ENCODE peak calls at places on chromosomes 5 and 9, in four cellular contexts. One of them, this sample, is unnamed.

GRCh38 chr9:108536836-108537601 is 318.8 kb downstream of the ACTL7B start:
- DNase-seq in NCI-H2029: no peak
- DNase-seq in IMR-90: peak; percentile 18
- DNase-seq in Ammon's horn: no peak
- DNase-seq in this sample: no peak

GRCh38 chr5:143213231-143213850 is 190.1 kb downstream of the NR3C1 start:
- DNase-seq in NCI-H2029: no peak
- DNase-seq in IMR-90: peak; percentile 54
- DNase-seq in Ammon's horn: no peak
- DNase-seq in this sample: no peak

GRCh38 chr5:141965071-141965470 is 3.8 kb upstream of the RNF14 start:
- DNase-seq in NCI-H2029: no peak
- DNase-seq in IMR-90: no peak
- DNase-seq in Ammon's horn: no peak
- DNase-seq in this sample: no peak

GRCh38 chr9:73743826-73744225 is 592.2 kb downstream of the ANXA1 start:
- DNase-seq in NCI-H2029: no peak
- DNase-seq in IMR-90: no peak
- DNase-seq in Ammon's horn: no peak
- DNase-seq in this sample: no peak

GRCh38 chr5:141319202-141319601 is 1.4 kb downstream of the TAF7 start:
- DNase-seq in NCI-H2029: no peak
- DNase-seq in IMR-90: no peak
- DNase-seq in Ammon's horn: no peak
- DNase-seq in this sample: no peak

GRCh38 chr5:166373817-166374216 is 1917.6 kb upstream of the WWC1 start:
- DNase-seq in NCI-H2029: no peak
- DNase-seq in IMR-90: no peak
- DNase-seq in Ammon's horn: no peak
- DNase-seq in this sample: no peak

GRCh38 chr9:34992376-34992951 is 2.9 kb downstream of the DNAJB5 start:
- DNase-seq in NCI-H2029: no peak
- DNase-seq in IMR-90: peak; percentile 94
- DNase-seq in Ammon's horn: peak; percentile 40
- DNase-seq in this sample: no peak

GRCh38 chr9:115891929-115892328 is 261.7 kb upstream of the PAPPA start:
- DNase-seq in NCI-H2029: no peak
- DNase-seq in IMR-90: peak; percentile 86
- DNase-seq in Ammon's horn: no peak
- DNase-seq in this sample: no peak

GRCh38 chr5:159902444-159903121 is 13.7 kb upstream of the ADRA1B start:
- DNase-seq in NCI-H2029: no peak
- DNase-seq in IMR-90: peak; percentile 46
- DNase-seq in Ammon's horn: no peak
- DNase-seq in this sample: no peak

GRCh38 chr5:133147411-133147810 is 95.6 kb downstream of the HSPA4 start:
- DNase-seq in NCI-H2029: no peak
- DNase-seq in IMR-90: no peak
- DNase-seq in Ammon's horn: peak; percentile 42
- DNase-seq in this sample: no peak

GRCh38 chr5:170302729-170303501 is 5.3 kb upstream of the LCP2 start:
- DNase-seq in NCI-H2029: no peak
- DNase-seq in IMR-90: no peak
- DNase-seq in Ammon's horn: peak; percentile 64
- DNase-seq in this sample: no peak

GRCh38 chr9:21450733-21451394 is 10.6 kb downstream of the IFNA1 start:
- DNase-seq in NCI-H2029: no peak
- DNase-seq in IMR-90: peak; percentile 55
- DNase-seq in Ammon's horn: no peak
- DNase-seq in this sample: no peak

GRCh38 chr9:14153310-14153720 is 160.6 kb downstream of the NFIB start:
- DNase-seq in NCI-H2029: no peak
- DNase-seq in IMR-90: no peak
- DNase-seq in Ammon's horn: no peak
- DNase-seq in this sample: no peak

GRCh38 chr9:582775-583174 is 258.7 kb upstream of the DMRT1 start:
- DNase-seq in NCI-H2029: no peak
- DNase-seq in IMR-90: no peak
- DNase-seq in Ammon's horn: no peak
- DNase-seq in this sample: no peak

GRCh38 chr9:13899924-13900323 is 414.0 kb downstream of the NFIB start:
- DNase-seq in NCI-H2029: no peak
- DNase-seq in IMR-90: no peak
- DNase-seq in Ammon's horn: no peak
- DNase-seq in this sample: no peak

GRCh38 chr9:131603711-131604439 is 58.6 kb downstream of the PRRT1B start:
- DNase-seq in NCI-H2029: no peak
- DNase-seq in IMR-90: no peak
- DNase-seq in Ammon's horn: no peak
- DNase-seq in this sample: no peak

GRCh38 chr5:72817076-72817476 is 615 bp downstream of the TNPO1 start:
- DNase-seq in NCI-H2029: peak; percentile 51
- DNase-seq in IMR-90: peak; percentile 88
- DNase-seq in Ammon's horn: peak; percentile 57
- DNase-seq in this sample: peak; percentile 60

GRCh38 chr5:74309050-74309449 is 331.5 kb downstream of the ENC1 start:
- DNase-seq in NCI-H2029: no peak
- DNase-seq in IMR-90: no peak
- DNase-seq in Ammon's horn: no peak
- DNase-seq in this sample: no peak

GRCh38 chr5:95686661-95687060 is 3.9 kb upstream of the SPATA9 start:
- DNase-seq in NCI-H2029: no peak
- DNase-seq in IMR-90: peak; percentile 15
- DNase-seq in Ammon's horn: no peak
- DNase-seq in this sample: no peak

GRCh38 chr5:57595530-57596098 is 113.0 kb upstream of the ACTBL2 start:
- DNase-seq in NCI-H2029: no peak
- DNase-seq in IMR-90: no peak
- DNase-seq in Ammon's horn: no peak
- DNase-seq in this sample: no peak

GRCh38 chr5:58153255-58153654 is 306.6 kb downstream of the PLK2 start:
- DNase-seq in NCI-H2029: no peak
- DNase-seq in IMR-90: peak; percentile 39
- DNase-seq in Ammon's horn: no peak
- DNase-seq in this sample: no peak

GRCh38 chr5:17004441-17005086 is 68.5 kb upstream of the MYO10 start:
- DNase-seq in NCI-H2029: no peak
- DNase-seq in IMR-90: no peak
- DNase-seq in Ammon's horn: no peak
- DNase-seq in this sample: no peak

GRCh38 chr9:34463098-34463900 is 4.7 kb downstream of the DNAI1 start:
- DNase-seq in NCI-H2029: no peak
- DNase-seq in IMR-90: peak; percentile 60
- DNase-seq in Ammon's horn: no peak
- DNase-seq in this sample: no peak

GRCh38 chr9:14246951-14247350 is 67.0 kb downstream of the NFIB start:
- DNase-seq in NCI-H2029: no peak
- DNase-seq in IMR-90: no peak
- DNase-seq in Ammon's horn: no peak
- DNase-seq in this sample: no peak

GRCh38 chr5:42715791-42716190 is 40.8 kb upstream of the CCDC152 start:
- DNase-seq in NCI-H2029: no peak
- DNase-seq in IMR-90: no peak
- DNase-seq in Ammon's horn: no peak
- DNase-seq in this sample: no peak

GRCh38 chr5:51961154-51961562 is 577.9 kb downstream of the ISL1 start:
- DNase-seq in NCI-H2029: no peak
- DNase-seq in IMR-90: no peak
- DNase-seq in Ammon's horn: no peak
- DNase-seq in this sample: no peak

GRCh38 chr5:59103303-59103702 is 520.4 kb downstream of the RAB3C start:
- DNase-seq in NCI-H2029: no peak
- DNase-seq in IMR-90: no peak
- DNase-seq in Ammon's horn: no peak
- DNase-seq in this sample: no peak

GRCh38 chr5:1480217-1480616 is 35.0 kb upstream of the SLC6A3 start:
- DNase-seq in NCI-H2029: no peak
- DNase-seq in IMR-90: no peak
- DNase-seq in Ammon's horn: peak; percentile 61
- DNase-seq in this sample: no peak

GRCh38 chr5:75395277-75395676 is 58.3 kb downstream of the HMGCR start:
- DNase-seq in NCI-H2029: no peak
- DNase-seq in IMR-90: no peak
- DNase-seq in Ammon's horn: no peak
- DNase-seq in this sample: no peak

GRCh38 chr5:175842947-175843793 is 28.2 kb upstream of the CPLX2 start:
- DNase-seq in NCI-H2029: no peak
- DNase-seq in IMR-90: peak; percentile 80
- DNase-seq in Ammon's horn: no peak
- DNase-seq in this sample: no peak

GRCh38 chr9:79573697-79573976 is 1.9 kb downstream of the TLE4 start:
- DNase-seq in NCI-H2029: peak; percentile 44
- DNase-seq in IMR-90: no peak
- DNase-seq in Ammon's horn: no peak
- DNase-seq in this sample: peak; percentile 16

GRCh38 chr9:89886281-89886700 is 281.5 kb downstream of the GADD45G start:
- DNase-seq in NCI-H2029: no peak
- DNase-seq in IMR-90: no peak
- DNase-seq in Ammon's horn: no peak
- DNase-seq in this sample: no peak

GRCh38 chr9:123073441-123073840 is 40.0 kb downstream of the GPR21 start:
- DNase-seq in NCI-H2029: no peak
- DNase-seq in IMR-90: no peak
- DNase-seq in Ammon's horn: no peak
- DNase-seq in this sample: no peak

GRCh38 chr5:1036504-1037122 is 28.0 kb downstream of the NKD2 start:
- DNase-seq in NCI-H2029: no peak
- DNase-seq in IMR-90: no peak
- DNase-seq in Ammon's horn: no peak
- DNase-seq in this sample: no peak

GRCh38 chr9:136599811-136600660 is 54.2 kb upstream of the NOTCH1 start:
- DNase-seq in NCI-H2029: no peak
- DNase-seq in IMR-90: no peak
- DNase-seq in Ammon's horn: peak; percentile 89
- DNase-seq in this sample: no peak

GRCh38 chr5:143682788-143683419 is 129.1 kb upstream of the HMHB1 start:
- DNase-seq in NCI-H2029: no peak
- DNase-seq in IMR-90: peak; percentile 37
- DNase-seq in Ammon's horn: no peak
- DNase-seq in this sample: no peak

GRCh38 chr5:40734986-40735385 is 20.8 kb downstream of the TTC33 start:
- DNase-seq in NCI-H2029: no peak
- DNase-seq in IMR-90: peak; percentile 74
- DNase-seq in Ammon's horn: no peak
- DNase-seq in this sample: no peak

GRCh38 chr9:130681769-130682489 is 11.7 kb upstream of the EXOSC2 start:
- DNase-seq in NCI-H2029: no peak
- DNase-seq in IMR-90: no peak
- DNase-seq in Ammon's horn: no peak
- DNase-seq in this sample: no peak

This sample was measured in NCI-H1092 treated with DMSO at 0.1 percent for 48 hours.